ENCODE peak calls at places on chromosomes 6 and 20, in ten cellular contexts. W is iris pigment epithelial cell; T is GM23248; P is esophagus squamous epithelium; J is AG09309; F is left colon; X is NCI-H460; M is activated T-cell treated with anti-CD3 and anti-CD28 coated beads, Interleukin-2, amount 50 U/mL, for 1 hour; E is mesothelial cell of epicardium; U is stimulated activated naive B cell treated with anti-CD40 and anti-IgM and Interleukin-4, amounts not matched to agents 10 μg/mL and 1 μg/mL and 100 μg/mL, for 72 hours. S is an unnamed sample.

GRCh38 chr6:17719323-17720041 is 12.8 kb upstream of the NUP153 start:
- DNase-seq in P (no peak), T (no peak), U (no peak), E (no peak), J (no peak), M (no peak), W (no peak), X (no peak), F (no peak), S (no peak)

GRCh38 chr6:13355969-13356368 is 27.6 kb upstream of the TBC1D7 start:
- DNase-seq in J (no peak), T (no peak), E (no peak), F (no peak), M (no peak), X (no peak), P (no peak), U (peak; percentile 57), W (no peak), S (no peak)

GRCh38 chr6:85008311-85009015 is 244.1 kb upstream of the TBX18 start:
- DNase-seq in T (peak; percentile 77), P (no peak), X (no peak), U (no peak), M (no peak), W (peak; percentile 47), J (no peak), F (no peak), E (no peak), S (no peak)

GRCh38 chr6:117908246-117909107 is 1.4 kb downstream of the SLC35F1 start:
- DNase-seq in J (no peak), F (no peak), M (no peak), W (no peak), U (no peak), T (peak; percentile 4), X (no peak), P (no peak), E (no peak), S (peak; percentile 29)

GRCh38 chr20:18496042-18496441 is 983 bp downstream of the RBBP9 start:
- DNase-seq in X (no peak), E (no peak), W (peak; percentile 18), M (no peak), P (no peak), U (no peak), F (no peak), J (no peak), T (peak; percentile 16), S (no peak)

GRCh38 chr6:13761361-13762036 is 49.9 kb upstream of the RANBP9 start:
- DNase-seq in U (no peak), E (no peak), M (no peak), J (peak; percentile 34), W (no peak), X (no peak), F (no peak), P (no peak), T (peak; percentile 80), S (no peak)

GRCh38 chr6:170157567-170158218 is 133.2 kb downstream of the DLL1 start:
- DNase-seq in X (no peak), M (no peak), F (no peak), U (no peak), J (no peak), E (no peak), T (no peak), P (no peak), W (no peak), S (no peak)

GRCh38 chr6:75436869-75437268 is 56.7 kb downstream of the FILIP1 start:
- DNase-seq in P (no peak), J (no peak), M (no peak), X (no peak), F (peak; percentile 4), T (peak; percentile 41), U (no peak), W (no peak), E (no peak), S (no peak)

GRCh38 chr6:43658161-43658560 is 13.3 kb downstream of the RSPH9 start:
- DNase-seq in U (no peak), F (no peak), X (no peak), W (peak; percentile 61), T (no peak), J (no peak), M (no peak), E (no peak), P (no peak), S (no peak)

GRCh38 chr6:47633141-47633540 is 65.2 kb upstream of the ADGRF4 start:
- DNase-seq in E (no peak), X (no peak), T (peak; percentile 23), M (no peak), P (no peak), U (no peak), W (no peak), J (no peak), F (no peak), S (no peak)

S was measured in HAP-1.